ENCODE peak calls at places on chromosomes 2 and 18, in nine cellular contexts. X is HuH-7.5; Q is GM12878; O is NCI-H460; L is GDM1; F is activated naive CD4-positive, alpha-beta T cell treated with anti-CD3 and anti-CD28 coated beads for 36 hours; U is NCI-H526; N is EH; J is A172. Z is an unnamed sample.

GRCh38 chr2:106664669-106665068 is 177.5 kb downstream of the CD8B2 start:
- DNase-seq in X (no peak), Q (peak), O (no peak), L (peak), F (no peak), U (no peak), N (no peak), J (no peak), Z (no peak)

GRCh38 chr2:23976883-23977282 is 33.0 kb upstream of the MFSD2B start:
- DNase-seq in X (no peak), Q (no peak), O (no peak), L (no peak), F (no peak), U (no peak), N (no peak), J (no peak), Z (no peak)

GRCh38 chr2:217960351-217960750 is 42.4 kb downstream of the TNS1 start:
- DNase-seq in X (no peak), Q (no peak), O (no peak), L (no peak), F (no peak), U (no peak), N (no peak), J (no peak), Z (no peak)

GRCh38 chr18:79935499-79935898 is 16.0 kb downstream of the SLC66A2 start:
- DNase-seq in X (no peak), Q (no peak), O (no peak), L (no peak), F (no peak), U (no peak), N (no peak), J (no peak), Z (no peak)

GRCh38 chr18:36187138-36187825 is at the start of gene MOCOS:
- DNase-seq in X (peak), Q (no peak), O (peak), L (no peak), F (peak), U (no peak), N (peak), J (peak), Z (no peak)

GRCh38 chr2:155021591-155021990 is 323.1 kb downstream of the KCNJ3 start:
- DNase-seq in X (no peak), Q (no peak), O (no peak), L (no peak), F (no peak), U (no peak), N (no peak), J (no peak), Z (no peak)

GRCh38 chr2:137957033-137957432 is 7.2 kb upstream of the HNMT start:
- DNase-seq in X (no peak), Q (no peak), O (no peak), L (no peak), F (no peak), U (no peak), N (peak), J (peak), Z (no peak)

GRCh38 chr2:173962583-173963110 is 2.5 kb downstream of the SP3 start:
- DNase-seq in X (no peak), Q (no peak), O (no peak), L (no peak), F (no peak), U (no peak), N (no peak), J (no peak), Z (no peak)

GRCh38 chr2:55581435-55581834 is 36.0 kb downstream of the PPP4R3B start:
- DNase-seq in X (no peak), Q (no peak), O (peak), L (no peak), F (no peak), U (no peak), N (no peak), J (no peak), Z (no peak)

GRCh38 chr2:204012081-204012653 is 75.6 kb downstream of the ICOS start:
- DNase-seq in X (no peak), Q (no peak), O (no peak), L (no peak), F (no peak), U (no peak), N (peak), J (no peak), Z (no peak)

GRCh38 chr2:36800381-36800780 is 103.9 kb downstream of the VIT start:
- DNase-seq in X (no peak), Q (no peak), O (no peak), L (no peak), F (peak), U (no peak), N (no peak), J (no peak), Z (no peak)

GRCh38 chr18:75111673-75112485 is 97.1 kb downstream of the PTGR3 start:
- DNase-seq in X (no peak), Q (no peak), O (no peak), L (no peak), F (no peak), U (no peak), N (peak), J (peak), Z (no peak)